ENCODE peak calls at places on chromosomes 3 and 15, in nine cellular contexts. V, L, E, A, U, C, H, G and B are unnamed samples.

GRCh38 chr15:64070965-64071851 is 22.4 kb downstream of the CIAO2A start:
- DNase-seq in L (no peak), V (no peak), H (no peak), C (peak), E (peak), U (no peak), G (no peak), A (no peak), B (no peak)

GRCh38 chr3:83150896-83151295 is 1389.5 kb upstream of the GBE1 start:
- DNase-seq in E (no peak), H (no peak), A (no peak), V (no peak), G (no peak), L (no peak), U (no peak), C (no peak), B (no peak)

GRCh38 chr15:35986072-35986666 is 440.2 kb upstream of the DPH6 start:
- DNase-seq in C (no peak), E (no peak), L (no peak), V (no peak), U (no peak), H (no peak), G (no peak), A (no peak), B (no peak)

GRCh38 chr3:191804935-191805334 is 344.0 kb downstream of the PYDC2 start:
- DNase-seq in A (no peak), V (no peak), C (no peak), E (no peak), U (no peak), H (no peak), L (no peak), G (no peak), B (no peak)

GRCh38 chr3:25589104-25589782 is 75.5 kb downstream of the TOP2B start:
- DNase-seq in U (no peak), G (no peak), A (no peak), H (no peak), C (no peak), L (no peak), E (no peak), V (no peak), B (no peak)

GRCh38 chr15:48851956-48852355 is 26.0 kb upstream of the EID1 start:
- DNase-seq in G (no peak), E (no peak), A (no peak), H (no peak), L (no peak), U (no peak), V (no peak), C (no peak), B (no peak)

GRCh38 chr3:170078620-170079281 is 41.0 kb downstream of the GPR160 start:
- DNase-seq in E (no peak), U (no peak), C (no peak), V (no peak), L (no peak), H (no peak), G (no peak), A (no peak), B (no peak)

GRCh38 chr3:42117175-42118008 is 26.2 kb downstream of the TRAK1 start:
- DNase-seq in H (peak), V (peak), C (peak), A (no peak), L (no peak), E (peak), G (peak), U (no peak), B (no peak)

GRCh38 chr3:58691997-58692396 is 25.4 kb upstream of the FAM3D start:
- DNase-seq in U (no peak), C (no peak), H (no peak), V (peak), E (no peak), G (peak), L (no peak), A (peak), B (no peak)

GRCh38 chr15:75179773-75180140 is 21.9 kb upstream of the C15orf39 start:
- DNase-seq in C (no peak), G (no peak), H (no peak), V (no peak), L (no peak), A (no peak), E (no peak), U (no peak), B (no peak)

GRCh38 chr3:229262-229661 is 32.7 kb downstream of the CHL1 start:
- DNase-seq in H (no peak), G (no peak), L (no peak), U (no peak), V (no peak), E (no peak), C (no peak), A (no peak), B (no peak)

GRCh38 chr15:72398648-72399047 is 543 bp downstream of the TMEM202 start:
- DNase-seq in U (no peak), A (no peak), L (no peak), V (no peak), G (no peak), E (no peak), C (no peak), H (no peak), B (no peak)

GRCh38 chr3:45716790-45717336 is 27.7 kb downstream of the SACM1L start:
- DNase-seq in E (no peak), A (no peak), U (no peak), C (no peak), L (no peak), H (no peak), V (no peak), G (no peak), B (no peak)